ENCODE peak calls at places on chromosomes 3 and 15, in eight cellular contexts. D is iPS-NIHi11; W is CD8-positive, alpha-beta T cell; F is GM19239; P is lower lobe of right lung; I is effector CD4-positive, alpha-beta T cell; K is left ventricle myocardium superior; R is stimulated activated CD4-positive, alpha-beta T cell treated with anti-CD3 and anti-CD28 coated beads, Interleukin-1b, Interleukin-23, amount 100 ng/mL, for 24 hours. O is an unnamed sample.

GRCh38 chr3:191051037-191051436 is 148.0 kb upstream of the OSTN start:
- DNase-seq in D (peak; percentile 35), W (no peak), F (no peak), P (no peak), I (no peak), K (no peak), R (no peak), O (peak; percentile 15)

GRCh38 chr3:119973276-119973675 is 121.0 kb downstream of the GSK3B start:
- DNase-seq in D (no peak), W (no peak), F (no peak), P (no peak), I (no peak), K (no peak), R (no peak), O (no peak)

GRCh38 chr15:45064386-45064785 is 41.4 kb downstream of the SORD start:
- DNase-seq in D (no peak), W (no peak), F (no peak), P (no peak), I (no peak), K (no peak), R (no peak), O (no peak)

GRCh38 chr15:91049378-91050127 is 27.2 kb upstream of the VPS33B start:
- DNase-seq in D (peak; percentile 57), W (peak; percentile 48), F (peak; percentile 18), P (no peak), I (peak; percentile 21), K (no peak), R (no peak), O (peak; percentile 18)

GRCh38 chr3:46851364-46852328 is 11.6 kb downstream of the MYL3 start:
- DNase-seq in D (no peak), W (no peak), F (no peak), P (peak; percentile 28), I (no peak), K (peak; percentile 44), R (no peak), O (no peak)

GRCh38 chr15:40160689-40161688 is at the start of gene BUB1B:
- DNase-seq in D (peak; percentile 96), W (peak; percentile 93), F (peak; percentile 91), P (peak; percentile 92), I (peak; percentile 93), K (peak; percentile 91), R (peak; percentile 86), O (peak; percentile 91)

GRCh38 chr3:12489832-12490231 is 5.6 kb downstream of the TSEN2 start:
- DNase-seq in D (no peak), W (no peak), F (no peak), P (no peak), I (no peak), K (no peak), R (no peak), O (no peak)

GRCh38 chr15:39332846-39333245 is 248.0 kb upstream of the THBS1 start:
- DNase-seq in D (no peak), W (no peak), F (no peak), P (no peak), I (no peak), K (no peak), R (no peak), O (no peak)

GRCh38 chr3:186825294-186825821 is 17.2 kb upstream of the ADIPOQ start:
- DNase-seq in D (peak; percentile 56), W (peak; percentile 15), F (no peak), P (peak; percentile 50), I (peak; percentile 7), K (no peak), R (no peak), O (no peak)

GRCh38 chr3:113660901-113661300 is 35.5 kb downstream of the USF3 start:
- DNase-seq in D (no peak), W (no peak), F (no peak), P (no peak), I (no peak), K (no peak), R (no peak), O (no peak)

GRCh38 chr3:377158-377561 is 180.6 kb downstream of the CHL1 start:
- DNase-seq in D (no peak), W (no peak), F (no peak), P (no peak), I (no peak), K (no peak), R (no peak), O (no peak)

GRCh38 chr3:10521772-10522441 is 16.5 kb upstream of the ATP2B2 start:
- DNase-seq in D (no peak), W (no peak), F (no peak), P (no peak), I (no peak), K (no peak), R (no peak), O (no peak)

O was measured in GM18507.